ENCODE peak calls at places on chromosomes 2 and 18, in ten cellular contexts. X is PC-9; G is CD4-positive, CD25-positive, alpha-beta regulatory T cell; O is aorta; R is thyroid gland; E is GM23248; L is HCT116; F is right atrium auricular region; C is astrocyte; Q is transverse colon. Z is an unnamed sample.
A peak's percentile ranks its signal among the peaks of the same experiment; 100 is the strongest.

GRCh38 chr2:19675856-19676460 is 225.8 kb downstream of the TTC32 start:
- DNase-seq in E (peak; percentile 95), X (no peak), C (peak; percentile 39), R (no peak), G (no peak), Q (no peak), O (no peak), L (no peak), F (no peak), Z (no peak)

GRCh38 chr2:212032032-212032431 is 506.6 kb downstream of the ERBB4 start:
- DNase-seq in E (peak; percentile 53), O (no peak), Q (no peak), C (peak; percentile 89), G (no peak), F (no peak), R (no peak), L (no peak), X (no peak), Z (no peak)

GRCh38 chr2:172927381-172928357 is 148.0 kb upstream of the MAP3K20 start:
- DNase-seq in L (no peak), X (no peak), Q (no peak), O (no peak), C (peak; percentile 90), F (peak; percentile 79), G (no peak), R (peak; percentile 35), E (peak; percentile 70), Z (peak; percentile 28)

GRCh38 chr2:224217962-224218347 is 178.9 kb upstream of the SERPINE2 start:
- DNase-seq in O (peak; percentile 66), F (peak; percentile 60), C (peak; percentile 93), E (peak; percentile 83), Q (no peak), X (no peak), R (no peak), L (no peak), G (no peak), Z (peak; percentile 18)

GRCh38 chr2:65351234-65351947 is 81.0 kb downstream of the SPRED2 start:
- DNase-seq in C (peak; percentile 80), O (peak; percentile 64), L (no peak), Q (no peak), R (peak; percentile 20), E (peak; percentile 23), G (no peak), F (no peak), X (no peak), Z (no peak)

GRCh38 chr2:8435608-8436007 is 246.2 kb upstream of the ID2 start:
- DNase-seq in R (no peak), E (peak; percentile 46), G (no peak), C (no peak), Q (no peak), F (no peak), L (no peak), O (no peak), X (no peak), Z (no peak)

GRCh38 chr2:142918624-142919023 is 41.2 kb downstream of the KYNU start:
- DNase-seq in G (no peak), R (no peak), E (peak; percentile 6), O (no peak), F (no peak), X (no peak), Q (no peak), L (no peak), C (peak; percentile 9), Z (no peak)

GRCh38 chr2:130825231-130825971 is 11.3 kb upstream of the ARHGEF4 start:
- DNase-seq in Q (no peak), L (no peak), E (no peak), O (no peak), C (no peak), R (no peak), X (no peak), G (no peak), F (no peak), Z (no peak)

GRCh38 chr2:15940661-15941482 is 522 bp downstream of the MYCN start:
- DNase-seq in E (peak; percentile 13), G (peak; percentile 16), F (no peak), L (no peak), C (no peak), X (no peak), Q (no peak), R (peak; percentile 22), O (no peak), Z (peak; percentile 7)

GRCh38 chr2:222730346-222731065 is 59.0 kb downstream of the MOGAT1 start:
- DNase-seq in F (no peak), G (peak; percentile 35), E (no peak), C (no peak), O (no peak), X (no peak), Q (no peak), R (no peak), L (no peak), Z (no peak)

GRCh38 chr2:74392449-74392743 is 12.3 kb upstream of the DCTN1 start:
- DNase-seq in E (no peak), X (no peak), G (no peak), L (no peak), R (no peak), C (no peak), O (no peak), F (no peak), Q (no peak), Z (no peak)

GRCh38 chr2:55120634-55121359 is 70.5 kb upstream of the RTN4 start:
- DNase-seq in O (peak; percentile 75), R (no peak), L (no peak), Q (peak; percentile 16), E (peak; percentile 85), G (no peak), X (no peak), C (peak; percentile 47), F (no peak), Z (peak; percentile 56)

GRCh38 chr2:118641711-118642110 is 205.7 kb downstream of the EN1 start:
- DNase-seq in Q (no peak), O (no peak), C (peak; percentile 28), E (peak; percentile 28), R (no peak), G (no peak), X (no peak), F (no peak), L (no peak), Z (no peak)

GRCh38 chr2:32418777-32419176 is 62.0 kb downstream of the BIRC6 start:
- DNase-seq in Q (no peak), E (peak; percentile 10), X (no peak), L (no peak), R (no peak), O (no peak), F (no peak), G (no peak), C (peak; percentile 87), Z (no peak)

DNA sequence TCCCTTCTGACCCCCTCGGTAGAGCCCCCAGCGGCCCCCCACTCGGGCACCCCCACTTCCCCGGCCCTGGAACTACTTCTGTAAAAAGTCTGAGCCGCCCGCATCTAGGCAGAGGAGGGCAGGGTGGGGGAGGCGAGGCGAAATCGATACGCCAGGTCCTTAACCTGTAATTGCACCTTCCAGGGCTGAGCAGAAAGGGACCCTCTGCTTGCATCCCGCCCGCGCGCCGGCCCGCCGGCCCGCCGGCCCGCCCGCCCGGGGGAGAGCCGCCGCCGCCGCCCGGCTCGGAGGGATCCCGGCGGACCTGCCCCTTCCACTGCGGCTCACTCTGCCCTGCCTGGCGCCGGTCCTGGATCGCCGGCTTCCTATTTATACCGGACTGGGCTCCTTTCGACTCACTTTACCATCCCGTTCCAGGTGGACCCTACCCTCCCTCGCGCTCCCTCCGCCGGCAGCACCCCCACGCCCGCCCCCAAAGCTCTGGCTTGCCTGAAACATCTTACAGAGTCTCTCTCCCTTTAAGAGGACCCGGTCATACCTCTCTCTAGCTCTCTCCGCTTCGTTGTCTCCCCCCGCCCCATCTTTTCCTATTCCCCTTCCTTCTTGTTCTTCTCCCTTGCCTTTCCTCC is 838 bp downstream of the KLHL14 start:
- DNase-seq in Q (no peak), O (peak; percentile 43), C (no peak), R (peak; percentile 71), E (peak; percentile 4), G (no peak), F (no peak), L (no peak), X (no peak), Z (peak; percentile 27)
- H3K4me3 ChIP-seq in Q (peak overlapping the region; percentile 31), O (peak overlapping the region; percentile 12), C (peak overlapping the region; percentile 28), R (peak overlapping the region; percentile 69), E (no peak overlapping the region), G (no peak overlapping the region), F (peak overlapping the region; percentile 19), L (no peak overlapping the region), X (no peak overlapping the region), Z (peak overlapping the region; percentile 59)

GRCh38 chr2:120474486-120474885 is 128.6 kb downstream of the INHBB start:
- DNase-seq in L (no peak), C (no peak), G (no peak), R (no peak), Q (no peak), E (no peak), F (no peak), X (no peak), O (peak; percentile 11), Z (no peak)
- H3K27ac ChIP-seq in L (no peak overlapping the region), C (no peak overlapping the region), G (no peak overlapping the region), R (no peak overlapping the region), Q (no peak overlapping the region), E (no peak overlapping the region), F (no peak overlapping the region), X (no peak overlapping the region), O (no peak overlapping the region), Z (no peak overlapping the region)

GRCh38 chr2:43942881-43943280 is 52.9 kb downstream of the LRPPRC start:
- DNase-seq in L (no peak), F (no peak), X (no peak), Q (no peak), E (no peak), R (no peak), C (no peak), O (no peak), G (no peak), Z (no peak)
- H3K36me3 ChIP-seq in L (peaks cover 69% of the 10 kb centered on the region), F (peaks cover 45% of the 10 kb centered on the region), X (peaks cover 76% of the 10 kb centered on the region), Q (peaks cover 2% of the 10 kb centered on the region), E (peaks cover 45% of the 10 kb centered on the region), R (peaks cover 34% of the 10 kb centered on the region), C (peaks cover 45% of the 10 kb centered on the region), O (peaks cover 4% of the 10 kb centered on the region), G (peaks cover 57% of the 10 kb centered on the region), Z (peaks cover 92% of the 10 kb centered on the region)

GRCh38 chr18:532632-533031 is 32.1 kb upstream of the COLEC12 start:
- DNase-seq in R (no peak), E (no peak), C (no peak), F (no peak), G (no peak), Q (no peak), L (no peak), X (no peak), O (no peak), Z (no peak)

GRCh38 chr18:532023-532422 is 31.5 kb upstream of the COLEC12 start:
- DNase-seq in E (no peak), R (no peak), Q (no peak), L (no peak), G (no peak), X (peak; percentile 2), C (no peak), F (no peak), O (no peak), Z (no peak)

DNA sequence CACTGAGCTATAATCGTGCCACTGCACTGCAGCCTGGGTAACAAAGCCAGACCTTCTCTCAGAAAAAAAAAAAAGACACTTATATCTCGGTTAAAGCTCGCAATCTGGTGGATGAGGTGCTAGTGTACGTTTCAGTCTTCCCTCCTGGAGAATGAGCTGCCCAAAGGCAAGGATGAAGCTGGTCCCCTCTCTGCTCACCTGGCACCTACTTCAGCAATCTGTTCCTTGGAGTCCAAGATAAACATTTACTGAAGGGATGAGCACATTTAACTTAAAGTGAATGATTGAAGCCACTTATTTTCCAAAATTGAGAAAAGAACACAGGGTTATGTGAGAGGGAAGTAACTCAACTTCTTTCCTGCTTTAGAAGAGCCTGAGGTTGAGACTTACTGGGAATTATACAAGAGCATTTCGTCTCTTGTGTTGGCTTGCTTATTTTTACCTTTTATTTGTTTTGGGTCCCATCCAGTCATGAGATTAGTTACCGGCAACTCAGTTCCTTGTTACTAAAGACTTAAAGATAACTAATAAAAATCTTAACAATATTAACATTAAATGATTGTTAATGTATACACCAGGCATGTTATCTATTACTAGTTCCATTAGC is 33.6 kb upstream of the COLEC12 start:
- DNase-seq in E (no peak), C (no peak), X (no peak), F (no peak), O (no peak), G (no peak), R (no peak), L (no peak), Q (no peak), Z (no peak)
- H3K4me3 ChIP-seq in E (no peak overlapping the region), C (no peak overlapping the region), X (no peak overlapping the region), F (no peak overlapping the region), O (no peak overlapping the region), G (no peak overlapping the region), R (no peak overlapping the region), L (no peak overlapping the region), Q (no peak overlapping the region), Z (no peak overlapping the region)

Z was measured in heart right ventricle.